ENCODE peak calls at places on chromosomes 5 and 9, in five cellular contexts. A, L, X, R and B are unnamed samples.

GRCh38 chr9:134316444-134317160 is 9.7 kb upstream of the RXRA start:
- DNase-seq in R (no peak), A (peak), L (peak), X (peak), B (no peak)

GRCh38 chr5:2109566-2109965 is 226.8 kb upstream of the IRX4 start:
- DNase-seq in A (no peak), X (no peak), L (no peak), R (no peak), B (no peak)

GRCh38 chr5:133993152-133993548 is 11.6 kb downstream of the VDAC1 start:
- DNase-seq in A (no peak), X (peak), R (peak), L (no peak), B (no peak)

GRCh38 chr9:114633452-114634089 is 22.5 kb downstream of the TMEM268 start:
- DNase-seq in R (no peak), X (no peak), A (no peak), L (no peak), B (no peak)

GRCh38 chr9:135349963-135350360 is 129.6 kb upstream of the PPP1R26 start:
- DNase-seq in R (no peak), L (no peak), A (no peak), X (no peak), B (no peak)

GRCh38 chr5:112628219-112628618 is 109.5 kb upstream of the APC start:
- DNase-seq in L (no peak), X (no peak), R (no peak), A (no peak), B (no peak)

GRCh38 chr9:4691794-4692193 is 12.4 kb downstream of the CDC37L1 start:
- DNase-seq in L (no peak), X (peak), A (no peak), R (no peak), B (no peak)

GRCh38 chr5:4921929-4922328 is 218.2 kb upstream of the ADAMTS16 start:
- DNase-seq in R (no peak), A (no peak), L (no peak), X (no peak), B (no peak)

GRCh38 chr5:134223406-134224251 is 2.2 kb downstream of the PPP2CA start:
- DNase-seq in R (no peak), A (no peak), X (no peak), L (no peak), B (no peak)

GRCh38 chr5:125349432-125349831 is 603.0 kb upstream of the ZNF608 start:
- DNase-seq in X (peak), R (no peak), A (no peak), L (no peak), B (no peak)

GRCh38 chr9:111937781-111938426 is 41.3 kb downstream of the UGCG start:
- DNase-seq in R (no peak), L (peak), X (peak), A (peak), B (peak)

GRCh38 chr5:77514457-77514856 is 22.3 kb upstream of the WDR41 start:
- DNase-seq in X (no peak), A (no peak), R (no peak), L (no peak), B (no peak)

GRCh38 chr5:77518304-77518703 is 26.2 kb upstream of the WDR41 start:
- DNase-seq in X (peak), R (no peak), L (no peak), A (no peak), B (no peak)
- TF ChIP-seq CTCF in X (no peak), R (no peak), L (no peak), A (peak), B (peak)

GRCh38 chr9:6113312-6113711 is 97.9 kb upstream of the RANBP6 start:
- DNase-seq in R (no peak), L (no peak), X (no peak), A (no peak), B (no peak)

GRCh38 chr9:6106576-6107339 is 91.3 kb upstream of the RANBP6 start:
- DNase-seq in L (no peak), X (peak), R (no peak), A (no peak), B (peak)

GRCh38 chr9:6105738-6106137 is 90.3 kb upstream of the RANBP6 start:
- DNase-seq in X (no peak), L (no peak), A (no peak), R (no peak), B (no peak)

GRCh38 chr9:6109986-6110385 is 94.6 kb upstream of the RANBP6 start:
- DNase-seq in X (no peak), A (no peak), R (no peak), L (no peak), B (no peak)

DNA sequence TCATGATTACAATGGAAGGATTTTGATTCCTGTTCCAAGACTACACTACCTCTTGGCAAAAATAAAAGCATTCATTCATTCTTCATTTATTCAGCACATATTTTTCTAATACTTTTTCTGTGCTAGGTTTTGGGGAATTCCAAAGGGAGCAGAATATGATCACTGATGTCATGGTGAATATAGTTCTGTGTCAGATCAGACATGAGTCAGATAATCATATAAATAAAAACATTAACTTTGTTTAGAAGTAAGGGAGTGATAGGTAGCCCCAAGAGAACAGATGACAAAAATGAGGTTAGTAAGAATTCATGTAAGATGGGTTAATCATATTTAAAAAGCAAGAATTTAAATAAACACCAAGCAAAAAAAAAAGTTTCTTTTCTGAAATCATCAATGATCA is 94.1 kb upstream of the RANBP6 start:
- DNase-seq in R (no peak), A (no peak), L (no peak), X (no peak), B (no peak)
- TF ChIP-seq CTCF in R (no peak), A (no peak), L (no peak), X (no peak), B (no peak)

DNA sequence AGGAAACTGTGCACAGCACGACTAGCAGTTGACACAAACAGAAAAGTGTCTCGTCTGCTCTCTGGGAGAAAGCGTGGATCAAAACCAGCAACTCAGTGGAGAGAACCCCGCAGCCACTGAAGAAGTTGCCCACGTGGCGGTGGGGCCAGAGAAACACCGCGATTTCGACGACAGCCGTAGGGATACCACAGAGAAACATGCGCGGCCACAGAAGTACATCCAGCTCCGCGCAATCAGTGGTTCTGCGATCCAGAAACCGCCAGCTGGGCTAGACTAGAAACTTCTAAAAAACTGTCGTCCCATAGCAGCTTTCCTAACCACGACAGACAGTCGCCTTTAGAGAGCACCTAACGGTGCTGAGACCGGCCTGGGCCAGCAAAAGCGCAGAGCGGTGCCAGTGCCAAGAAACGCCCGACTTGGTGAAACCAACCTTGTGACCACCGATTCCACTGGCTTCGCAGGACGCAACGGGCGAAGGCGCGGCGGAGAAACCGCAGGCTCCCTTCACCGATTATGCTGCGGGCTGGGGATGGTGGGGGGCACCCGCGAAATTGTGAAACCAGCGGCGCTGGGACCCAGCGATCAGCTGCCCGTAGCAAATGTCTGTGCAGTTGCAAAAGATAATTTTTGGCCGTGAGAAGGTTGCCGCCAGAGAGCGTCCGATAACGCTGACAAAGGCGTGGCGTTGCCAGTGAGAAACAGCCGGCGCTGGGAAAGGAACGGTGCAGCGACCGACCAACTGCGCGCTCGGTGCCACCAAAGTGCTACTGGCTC is 2.7 kb upstream of the ANXA2R start:
- DNase-seq in A (peak), L (peak), R (peak), X (peak), B (peak)
- TF ChIP-seq CTCF in A (no peak), L (no peak), R (no peak), X (peak), B (peak)

GRCh38 chr9:105088499-105088898 is 156.0 kb upstream of the SLC44A1 start:
- DNase-seq in A (no peak), X (no peak), L (no peak), R (no peak), B (no peak)
- TF ChIP-seq CTCF in A (no peak), X (no peak), L (no peak), R (no peak), B (no peak)

DNA sequence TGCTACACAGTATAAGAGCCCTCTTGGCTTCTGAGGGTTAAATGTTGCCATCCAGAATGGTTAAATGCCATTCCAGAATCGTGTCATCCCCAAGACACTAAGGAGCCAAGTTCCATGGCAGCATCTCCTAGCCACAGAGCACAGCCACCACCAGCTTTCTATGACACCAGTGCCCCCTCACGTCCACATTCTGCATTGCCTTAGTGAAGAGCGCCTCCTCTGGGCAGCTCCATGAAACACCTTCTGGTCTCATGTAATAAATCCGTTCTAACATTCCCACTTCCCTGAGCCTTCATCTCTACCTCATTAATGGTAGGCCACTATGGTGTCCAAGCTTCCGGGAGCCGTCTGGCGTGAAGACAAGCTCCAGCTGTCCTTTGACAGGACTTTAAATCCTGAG is 12.4 kb downstream of the CBY3 start:
- DNase-seq in X (peak), A (no peak), L (peak), R (no peak), B (peak)
- TF ChIP-seq CTCF in X (peak), A (peak), L (peak), R (no peak), B (peak)

GRCh38 chr9:108397286-108397685 is 458.5 kb downstream of the ACTL7B start:
- DNase-seq in A (no peak), X (no peak), R (no peak), L (no peak), B (no peak)

GRCh38 chr9:108396618-108397017 is 459.2 kb downstream of the ACTL7B start:
- DNase-seq in R (no peak), L (no peak), A (no peak), X (no peak), B (no peak)

GRCh38 chr9:108394726-108395125 is 461.1 kb downstream of the ACTL7B start:
- DNase-seq in X (no peak), R (no peak), L (no peak), A (no peak), B (no peak)

GRCh38 chr9:108396193-108396592 is 459.6 kb downstream of the ACTL7B start:
- DNase-seq in R (no peak), L (no peak), A (no peak), X (no peak), B (no peak)

GRCh38 chr9:108400267-108400666 is 455.5 kb downstream of the ACTL7B start:
- DNase-seq in A (no peak), X (no peak), R (no peak), L (no peak), B (no peak)
- TF ChIP-seq CTCF in A (no peak), X (no peak), R (no peak), L (no peak), B (no peak)